ENCODE peak calls at places on chromosomes 6 and 20, in eight cellular contexts. One of them, this sample, is unnamed.

GRCh38 chr6:25050356-25050755 is 114.6 kb upstream of the RIPOR2 start:
- DNase-seq in psoas muscle: no peak
- DNase-seq in effector memory CD4-positive, alpha-beta T cell: peak; percentile 40
- DNase-seq in nucleus accumbens: no peak
- DNase-seq in NCI-H748 treated with DMSO at 0.1 percent for 48 hours: no peak
- DNase-seq in WTC11: no peak
- DNase-seq in HEK293T: no peak
- DNase-seq in NCI-H2029: no peak
- DNase-seq in this sample: no peak

GRCh38 chr6:31041372-31041974 is 31.2 kb downstream of the MUC22 start:
- DNase-seq in psoas muscle: no peak
- DNase-seq in effector memory CD4-positive, alpha-beta T cell: no peak
- DNase-seq in nucleus accumbens: no peak
- DNase-seq in NCI-H748 treated with DMSO at 0.1 percent for 48 hours: no peak
- DNase-seq in WTC11: no peak
- DNase-seq in HEK293T: no peak
- DNase-seq in NCI-H2029: no peak
- DNase-seq in this sample: no peak

GRCh38 chr6:113596907-113597583 is 260.1 kb upstream of the MARCKS start:
- DNase-seq in psoas muscle: no peak
- DNase-seq in effector memory CD4-positive, alpha-beta T cell: no peak
- DNase-seq in nucleus accumbens: no peak
- DNase-seq in NCI-H748 treated with DMSO at 0.1 percent for 48 hours: peak; percentile 96
- DNase-seq in WTC11: no peak
- DNase-seq in HEK293T: no peak
- DNase-seq in NCI-H2029: peak; percentile 92
- DNase-seq in this sample: peak; percentile 57

GRCh38 chr20:10636326-10636818 is 37.4 kb downstream of the JAG1 start:
- DNase-seq in psoas muscle: no peak
- DNase-seq in effector memory CD4-positive, alpha-beta T cell: no peak
- DNase-seq in nucleus accumbens: no peak
- DNase-seq in NCI-H748 treated with DMSO at 0.1 percent for 48 hours: no peak
- DNase-seq in WTC11: no peak
- DNase-seq in HEK293T: no peak
- DNase-seq in NCI-H2029: no peak
- DNase-seq in this sample: no peak

GRCh38 chr6:96502915-96503314 is 18.7 kb upstream of the UFL1 start:
- DNase-seq in psoas muscle: no peak
- DNase-seq in effector memory CD4-positive, alpha-beta T cell: no peak
- DNase-seq in nucleus accumbens: no peak
- DNase-seq in NCI-H748 treated with DMSO at 0.1 percent for 48 hours: no peak
- DNase-seq in WTC11: no peak
- DNase-seq in HEK293T: no peak
- DNase-seq in NCI-H2029: no peak
- DNase-seq in this sample: no peak

GRCh38 chr6:5763871-5764270 is 242.9 kb downstream of the NRN1 start:
- DNase-seq in psoas muscle: no peak
- DNase-seq in effector memory CD4-positive, alpha-beta T cell: no peak
- DNase-seq in nucleus accumbens: no peak
- DNase-seq in NCI-H748 treated with DMSO at 0.1 percent for 48 hours: no peak
- DNase-seq in WTC11: no peak
- DNase-seq in HEK293T: no peak
- DNase-seq in NCI-H2029: no peak
- DNase-seq in this sample: peak; percentile 23

GRCh38 chr6:24988562-24988961 is 52.8 kb upstream of the RIPOR2 start:
- DNase-seq in psoas muscle: no peak
- DNase-seq in effector memory CD4-positive, alpha-beta T cell: no peak
- DNase-seq in nucleus accumbens: no peak
- DNase-seq in NCI-H748 treated with DMSO at 0.1 percent for 48 hours: no peak
- DNase-seq in WTC11: no peak
- DNase-seq in HEK293T: no peak
- DNase-seq in NCI-H2029: no peak
- DNase-seq in this sample: no peak

GRCh38 chr6:36873612-36874011 is 991 bp downstream of the PPIL1 start:
- DNase-seq in psoas muscle: no peak
- DNase-seq in effector memory CD4-positive, alpha-beta T cell: no peak
- DNase-seq in nucleus accumbens: no peak
- DNase-seq in NCI-H748 treated with DMSO at 0.1 percent for 48 hours: peak; percentile 29
- DNase-seq in WTC11: no peak
- DNase-seq in HEK293T: no peak
- DNase-seq in NCI-H2029: no peak
- DNase-seq in this sample: no peak

GRCh38 chr20:7415427-7415826 is 524.8 kb downstream of the HAO1 start:
- DNase-seq in psoas muscle: no peak
- DNase-seq in effector memory CD4-positive, alpha-beta T cell: no peak
- DNase-seq in nucleus accumbens: no peak
- DNase-seq in NCI-H748 treated with DMSO at 0.1 percent for 48 hours: no peak
- DNase-seq in WTC11: no peak
- DNase-seq in HEK293T: no peak
- DNase-seq in NCI-H2029: no peak
- DNase-seq in this sample: no peak

GRCh38 chr6:110495949-110496348 is 19.5 kb upstream of the SLC22A16 start:
- DNase-seq in psoas muscle: no peak
- DNase-seq in effector memory CD4-positive, alpha-beta T cell: no peak
- DNase-seq in nucleus accumbens: no peak
- DNase-seq in NCI-H748 treated with DMSO at 0.1 percent for 48 hours: no peak
- DNase-seq in WTC11: no peak
- DNase-seq in HEK293T: peak; percentile 31
- DNase-seq in NCI-H2029: peak; percentile 62
- DNase-seq in this sample: no peak

GRCh38 chr20:2596673-2597279 is 55.7 kb upstream of the NOP56 start:
- DNase-seq in psoas muscle: no peak
- DNase-seq in effector memory CD4-positive, alpha-beta T cell: no peak
- DNase-seq in nucleus accumbens: no peak
- DNase-seq in NCI-H748 treated with DMSO at 0.1 percent for 48 hours: no peak
- DNase-seq in WTC11: no peak
- DNase-seq in HEK293T: no peak
- DNase-seq in NCI-H2029: no peak
- DNase-seq in this sample: no peak

GRCh38 chr20:52598306-52598705 is 373.9 kb upstream of the TSHZ2 start:
- DNase-seq in psoas muscle: no peak
- DNase-seq in effector memory CD4-positive, alpha-beta T cell: no peak
- DNase-seq in nucleus accumbens: no peak
- DNase-seq in NCI-H748 treated with DMSO at 0.1 percent for 48 hours: no peak
- DNase-seq in WTC11: no peak
- DNase-seq in HEK293T: no peak
- DNase-seq in NCI-H2029: no peak
- DNase-seq in this sample: no peak

GRCh38 chr20:21936720-21937380 is 231.4 kb downstream of the PAX1 start:
- DNase-seq in psoas muscle: no peak
- DNase-seq in effector memory CD4-positive, alpha-beta T cell: no peak
- DNase-seq in nucleus accumbens: no peak
- DNase-seq in NCI-H748 treated with DMSO at 0.1 percent for 48 hours: no peak
- DNase-seq in WTC11: no peak
- DNase-seq in HEK293T: no peak
- DNase-seq in NCI-H2029: no peak
- DNase-seq in this sample: peak; percentile 60

GRCh38 chr6:53172468-53172803 is 23.8 kb upstream of the GCM1 start:
- DNase-seq in psoas muscle: no peak
- DNase-seq in effector memory CD4-positive, alpha-beta T cell: no peak
- DNase-seq in nucleus accumbens: no peak
- DNase-seq in NCI-H748 treated with DMSO at 0.1 percent for 48 hours: no peak
- DNase-seq in WTC11: no peak
- DNase-seq in HEK293T: no peak
- DNase-seq in NCI-H2029: no peak
- DNase-seq in this sample: no peak

GRCh38 chr20:38158701-38159325 is 6.3 kb downstream of the TGM2 start:
- DNase-seq in psoas muscle: no peak
- DNase-seq in effector memory CD4-positive, alpha-beta T cell: no peak
- DNase-seq in nucleus accumbens: no peak
- DNase-seq in NCI-H748 treated with DMSO at 0.1 percent for 48 hours: no peak
- DNase-seq in WTC11: no peak
- DNase-seq in HEK293T: no peak
- DNase-seq in NCI-H2029: no peak
- DNase-seq in this sample: no peak

GRCh38 chr6:111576302-111576701 is 29.4 kb downstream of the TRAF3IP2 start:
- DNase-seq in psoas muscle: no peak
- DNase-seq in effector memory CD4-positive, alpha-beta T cell: no peak
- DNase-seq in nucleus accumbens: no peak
- DNase-seq in NCI-H748 treated with DMSO at 0.1 percent for 48 hours: no peak
- DNase-seq in WTC11: no peak
- DNase-seq in HEK293T: no peak
- DNase-seq in NCI-H2029: peak; percentile 91
- DNase-seq in this sample: no peak

GRCh38 chr20:41048475-41049242 is 20.0 kb downstream of the TOP1 start:
- DNase-seq in psoas muscle: no peak
- DNase-seq in effector memory CD4-positive, alpha-beta T cell: no peak
- DNase-seq in nucleus accumbens: no peak
- DNase-seq in NCI-H748 treated with DMSO at 0.1 percent for 48 hours: no peak
- DNase-seq in WTC11: no peak
- DNase-seq in HEK293T: no peak
- DNase-seq in NCI-H2029: no peak
- DNase-seq in this sample: no peak

GRCh38 chr6:20953019-20953418 is 418.8 kb downstream of the CDKAL1 start:
- DNase-seq in psoas muscle: no peak
- DNase-seq in effector memory CD4-positive, alpha-beta T cell: no peak
- DNase-seq in nucleus accumbens: no peak
- DNase-seq in NCI-H748 treated with DMSO at 0.1 percent for 48 hours: peak; percentile 99
- DNase-seq in WTC11: no peak
- DNase-seq in HEK293T: no peak
- DNase-seq in NCI-H2029: no peak
- DNase-seq in this sample: no peak

GRCh38 chr6:26493258-26493657 is 6.8 kb upstream of the BTN1A1 start:
- DNase-seq in psoas muscle: no peak
- DNase-seq in effector memory CD4-positive, alpha-beta T cell: no peak
- DNase-seq in nucleus accumbens: no peak
- DNase-seq in NCI-H748 treated with DMSO at 0.1 percent for 48 hours: no peak
- DNase-seq in WTC11: no peak
- DNase-seq in HEK293T: peak; percentile 27
- DNase-seq in NCI-H2029: no peak
- DNase-seq in this sample: no peak

GRCh38 chr6:134508862-134509498 is 191.1 kb upstream of the SGK1 start:
- DNase-seq in psoas muscle: no peak
- DNase-seq in effector memory CD4-positive, alpha-beta T cell: no peak
- DNase-seq in nucleus accumbens: no peak
- DNase-seq in NCI-H748 treated with DMSO at 0.1 percent for 48 hours: no peak
- DNase-seq in WTC11: no peak
- DNase-seq in HEK293T: no peak
- DNase-seq in NCI-H2029: no peak
- DNase-seq in this sample: no peak

GRCh38 chr6:15843764-15844163 is 180.9 kb upstream of the DTNBP1 start:
- DNase-seq in psoas muscle: no peak
- DNase-seq in effector memory CD4-positive, alpha-beta T cell: no peak
- DNase-seq in nucleus accumbens: no peak
- DNase-seq in NCI-H748 treated with DMSO at 0.1 percent for 48 hours: no peak
- DNase-seq in WTC11: no peak
- DNase-seq in HEK293T: no peak
- DNase-seq in NCI-H2029: peak; percentile 53
- DNase-seq in this sample: no peak

GRCh38 chr6:43828711-43829110 is 58.7 kb downstream of the VEGFA start:
- DNase-seq in psoas muscle: no peak
- DNase-seq in effector memory CD4-positive, alpha-beta T cell: no peak
- DNase-seq in nucleus accumbens: no peak
- DNase-seq in NCI-H748 treated with DMSO at 0.1 percent for 48 hours: no peak
- DNase-seq in WTC11: peak; percentile 35
- DNase-seq in HEK293T: peak; percentile 51
- DNase-seq in NCI-H2029: no peak
- DNase-seq in this sample: no peak

GRCh38 chr20:45176526-45176925 is 1.8 kb downstream of the PI3 start:
- DNase-seq in psoas muscle: no peak
- DNase-seq in effector memory CD4-positive, alpha-beta T cell: no peak
- DNase-seq in nucleus accumbens: no peak
- DNase-seq in NCI-H748 treated with DMSO at 0.1 percent for 48 hours: no peak
- DNase-seq in WTC11: no peak
- DNase-seq in HEK293T: no peak
- DNase-seq in NCI-H2029: peak; percentile 86
- DNase-seq in this sample: no peak

GRCh38 chr6:107670792-107671199 is 153.3 kb downstream of the SCML4 start:
- DNase-seq in psoas muscle: peak; percentile 78
- DNase-seq in effector memory CD4-positive, alpha-beta T cell: no peak
- DNase-seq in nucleus accumbens: peak; percentile 8
- DNase-seq in NCI-H748 treated with DMSO at 0.1 percent for 48 hours: no peak
- DNase-seq in WTC11: no peak
- DNase-seq in HEK293T: no peak
- DNase-seq in NCI-H2029: peak; percentile 15
- DNase-seq in this sample: peak; percentile 85

GRCh38 chr6:1381397-1382330 is 7.7 kb upstream of the FOXF2 start:
- DNase-seq in psoas muscle: no peak
- DNase-seq in effector memory CD4-positive, alpha-beta T cell: peak; percentile 25
- DNase-seq in nucleus accumbens: peak; percentile 58
- DNase-seq in NCI-H748 treated with DMSO at 0.1 percent for 48 hours: peak; percentile 26
- DNase-seq in WTC11: peak; percentile 80
- DNase-seq in HEK293T: peak; percentile 76
- DNase-seq in NCI-H2029: no peak
- DNase-seq in this sample: no peak

GRCh38 chr6:125818659-125819297 is 28.0 kb downstream of the NCOA7 start:
- DNase-seq in psoas muscle: no peak
- DNase-seq in effector memory CD4-positive, alpha-beta T cell: no peak
- DNase-seq in nucleus accumbens: no peak
- DNase-seq in NCI-H748 treated with DMSO at 0.1 percent for 48 hours: no peak
- DNase-seq in WTC11: no peak
- DNase-seq in HEK293T: no peak
- DNase-seq in NCI-H2029: no peak
- DNase-seq in this sample: no peak

GRCh38 chr6:141252828-141253608 is 879.7 kb upstream of the GJE1 start:
- DNase-seq in psoas muscle: no peak
- DNase-seq in effector memory CD4-positive, alpha-beta T cell: no peak
- DNase-seq in nucleus accumbens: no peak
- DNase-seq in NCI-H748 treated with DMSO at 0.1 percent for 48 hours: no peak
- DNase-seq in WTC11: no peak
- DNase-seq in HEK293T: no peak
- DNase-seq in NCI-H2029: no peak
- DNase-seq in this sample: no peak

GRCh38 chr6:2505624-2506023 is 245.1 kb downstream of the MYLK4 start:
- DNase-seq in psoas muscle: no peak
- DNase-seq in effector memory CD4-positive, alpha-beta T cell: no peak
- DNase-seq in nucleus accumbens: no peak
- DNase-seq in NCI-H748 treated with DMSO at 0.1 percent for 48 hours: peak; percentile 38
- DNase-seq in WTC11: peak; percentile 80
- DNase-seq in HEK293T: peak; percentile 64
- DNase-seq in NCI-H2029: no peak
- DNase-seq in this sample: peak; percentile 4

This sample was measured in SHP77 treated with DMSO at 0.1 percent for 48 hours.